ENCODE peak calls at places on chromosome 1, in five cellular contexts. X, I, C, R and P are unnamed samples.

GRCh38 chr1:84361796-84362195 is 36.5 kb upstream of the DNASE2B start:
- DNase-seq in X (no peak), I (no peak), C (no peak), R (no peak), P (no peak)

GRCh38 chr1:38014171-38014570 is 1.6 kb downstream of the UTP11 start:
- DNase-seq in X (no peak), I (no peak), C (no peak), R (no peak), P (no peak)

GRCh38 chr1:37926061-37926924 is 20.6 kb downstream of the INPP5B start:
- DNase-seq in X (no peak), I (peak), C (no peak), R (no peak), P (no peak)

GRCh38 chr1:87760100-87760499 is 431.4 kb downstream of the LMO4 start:
- DNase-seq in X (no peak), I (no peak), C (no peak), R (no peak), P (no peak)

GRCh38 chr1:173134800-173135199 is 72.3 kb downstream of the TNFSF4 start:
- DNase-seq in X (no peak), I (no peak), C (no peak), R (no peak), P (no peak)

GRCh38 chr1:149844650-149845255 is 54.6 kb upstream of the BOLA1 start:
- DNase-seq in X (no peak), I (no peak), C (no peak), R (no peak), P (no peak)

GRCh38 chr1:93565496-93566221 is 116.0 kb downstream of the BCAR3 start:
- DNase-seq in X (no peak), I (no peak), C (no peak), R (no peak), P (no peak)

GRCh38 chr1:155044812-155045690 is 6.1 kb upstream of the ADAM15 start:
- DNase-seq in X (peak), I (peak), C (no peak), R (no peak), P (peak)

GRCh38 chr1:6259491-6260362 is 1.2 kb downstream of the GPR153 start:
- DNase-seq in X (peak), I (peak), C (peak), R (peak), P (peak)

GRCh38 chr1:27410709-27411108 is 18.3 kb downstream of the GPR3 start:
- DNase-seq in X (no peak), I (no peak), C (no peak), R (no peak), P (no peak)

GRCh38 chr1:201051399-201051798 is 27.9 kb upstream of the KIF21B start:
- DNase-seq in X (no peak), I (no peak), C (no peak), R (no peak), P (no peak)

GRCh38 chr1:193486671-193487229 is 300.3 kb upstream of the B3GALT2 start:
- DNase-seq in X (no peak), I (no peak), C (no peak), R (no peak), P (no peak)

GRCh38 chr1:6108937-6109636 is 63.4 kb downstream of the KCNAB2 start:
- DNase-seq in X (no peak), I (peak), C (no peak), R (peak), P (peak)

GRCh38 chr1:16170283-16170673 is 14.4 kb upstream of the EPHA2 start:
- DNase-seq in X (no peak), I (no peak), C (no peak), R (no peak), P (no peak)

GRCh38 chr1:42420911-42421585 is 34.8 kb downstream of the ZMYND12 start:
- DNase-seq in X (peak), I (peak), C (no peak), R (no peak), P (no peak)

GRCh38 chr1:15246960-15247614 is at the start of gene FHAD1:
- DNase-seq in X (peak), I (peak), C (no peak), R (peak), P (no peak)

GRCh38 chr1:92792340-92792782 is 7.5 kb upstream of the EVI5 start:
- DNase-seq in X (no peak), I (peak), C (no peak), R (no peak), P (no peak)

GRCh38 chr1:218739426-218739825 is 394.3 kb downstream of the TGFB2 start:
- DNase-seq in X (peak), I (no peak), C (no peak), R (no peak), P (no peak)

GRCh38 chr1:81576996-81577697 is 223.6 kb upstream of the ADGRL2 start:
- DNase-seq in X (no peak), I (no peak), C (no peak), R (no peak), P (no peak)

GRCh38 chr1:79859212-79859948 is 852.9 kb upstream of the ADGRL4 start:
- DNase-seq in X (no peak), I (peak), C (no peak), R (no peak), P (no peak)

GRCh38 chr1:178684542-178685000 is 40.5 kb upstream of the RALGPS2 start:
- DNase-seq in X (no peak), I (peak), C (no peak), R (no peak), P (no peak)

GRCh38 chr1:245896258-245896657 is 610.8 kb downstream of the SMYD3 start:
- DNase-seq in X (no peak), I (no peak), C (no peak), R (no peak), P (no peak)

GRCh38 chr1:221748981-221749380 is 7.1 kb upstream of the DUSP10 start:
- DNase-seq in X (no peak), I (no peak), C (no peak), R (no peak), P (no peak)

GRCh38 chr1:63691672-63692425 is 82.0 kb upstream of the ROR1 start:
- DNase-seq in X (peak), I (peak), C (peak), R (peak), P (peak)

GRCh38 chr1:201149400-201149799 is 4.9 kb downstream of the TMEM9 start:
- DNase-seq in X (no peak), I (peak), C (no peak), R (peak), P (no peak)

GRCh38 chr1:37609002-37609401 is 13.3 kb upstream of the GNL2 start:
- DNase-seq in X (no peak), I (no peak), C (no peak), R (no peak), P (no peak)

GRCh38 chr1:245878585-245878984 is 628.5 kb downstream of the SMYD3 start:
- DNase-seq in X (no peak), I (no peak), C (no peak), R (no peak), P (no peak)

GRCh38 chr1:206461602-206462455 is 8.4 kb upstream of the IKBKE start:
- DNase-seq in X (peak), I (peak), C (peak), R (peak), P (peak)

GRCh38 chr1:86887479-86888162 is 26.3 kb downstream of the SELENOF start:
- DNase-seq in X (no peak), I (no peak), C (no peak), R (no peak), P (no peak)

GRCh38 chr1:151494741-151495281 is 16.4 kb upstream of the CGN start:
- DNase-seq in X (no peak), I (peak), C (no peak), R (no peak), P (no peak)

GRCh38 chr1:154629160-154630073 is 21.4 kb upstream of the ADAR start:
- DNase-seq in X (no peak), I (no peak), C (no peak), R (no peak), P (no peak)